ENCODE peak calls at places on chromosomes 12 and 14, in nine cellular contexts. S is CD8-positive, alpha-beta T cell; H is neural progenitor cell; I is small intestine; J is psoas muscle; O is body of pancreas; L is right cardiac atrium; K is MM.1S; E is ovary. Y is an unnamed sample. For H3K4me1, the result is how much of the 10 kb centered on the place peaks cover.

GRCh38 chr14:102985665-102986064 is 63.2 kb downstream of the AMN start:
- DNase-seq in S (no peak), H (no peak), I (no peak), J (no peak), O (no peak), L (no peak), K (no peak), E (no peak), Y (no peak)

GRCh38 chr14:99872786-99873440 is 79.7 kb downstream of the EML1 start:
- DNase-seq in S (no peak), H (peak), I (no peak), J (no peak), O (no peak), L (no peak), K (no peak), E (no peak), Y (no peak)

GRCh38 chr12:6466184-6466573 is 4.3 kb downstream of the VAMP1 start:
- DNase-seq in S (no peak), H (no peak), I (no peak), J (no peak), O (no peak), L (no peak), K (no peak), E (no peak), Y (no peak)

GRCh38 chr14:59678352-59678751 is 101.7 kb upstream of the CCDC175 start:
- DNase-seq in S (no peak), H (no peak), I (no peak), J (no peak), O (no peak), L (no peak), K (no peak), E (no peak), Y (no peak)

GRCh38 chr12:49264466-49264872 is 413 bp upstream of the TUBA1C start:
- DNase-seq in S (peak), H (peak), I (no peak), J (no peak), O (no peak), L (no peak), K (peak), E (no peak), Y (peak)

GRCh38 chr12:84697141-84697540 is 215.5 kb downstream of the SLC6A15 start:
- DNase-seq in S (no peak), H (no peak), I (no peak), J (no peak), O (no peak), L (no peak), K (no peak), E (no peak), Y (no peak)

GRCh38 chr12:124207049-124207448 is 87.8 kb upstream of the RFLNA start:
- DNase-seq in S (no peak), H (no peak), I (no peak), J (no peak), O (no peak), L (no peak), K (no peak), E (no peak), Y (no peak)

GRCh38 chr14:103628221-103628683 is 759 bp upstream of the KLC1 start:
- DNase-seq in S (no peak), H (peak), I (peak), J (peak), O (peak), L (peak), K (peak), E (peak), Y (no peak)

GRCh38 chr12:17134315-17134714 is 528.4 kb upstream of the LMO3 start:
- DNase-seq in S (no peak), H (no peak), I (peak), J (no peak), O (no peak), L (no peak), K (no peak), E (no peak), Y (no peak)

GRCh38 chr12:40622246-40622838 is 69.9 kb upstream of the CNTN1 start:
- DNase-seq in S (no peak), H (peak), I (peak), J (no peak), O (peak), L (no peak), K (peak), E (peak), Y (no peak)

GRCh38 chr12:4857472-4858291 is 52.0 kb upstream of the KCNA1 start:
- DNase-seq in S (peak), H (peak), I (peak), J (peak), O (peak), L (peak), K (peak), E (peak), Y (peak)

GRCh38 chr14:103103461-103104388 is 9.2 kb downstream of the EXOC3L4 start:
- DNase-seq in S (no peak), H (no peak), I (peak), J (peak), O (peak), L (peak), K (no peak), E (no peak), Y (no peak)

GRCh38 chr14:106166650-106167204 is 640.3 kb downstream of the TMEM121 start:
- DNase-seq in S (no peak), H (no peak), I (no peak), J (no peak), O (no peak), L (no peak), K (no peak), E (no peak), Y (no peak)

GRCh38 chr14:105879503-105879866 is 353.1 kb downstream of the TMEM121 start:
- DNase-seq in S (no peak), H (no peak), I (no peak), J (no peak), O (no peak), L (no peak), K (no peak), E (no peak), Y (no peak)

GRCh38 chr14:22837059-22837749 is 819 bp downstream of the MMP14 start:
- DNase-seq in S (no peak), H (peak), I (peak), J (peak), O (peak), L (peak), K (no peak), E (peak), Y (no peak)

GRCh38 chr14:49972199-49972671 is 79.4 kb downstream of the ARF6 start:
- DNase-seq in S (no peak), H (no peak), I (peak), J (no peak), O (no peak), L (no peak), K (peak), E (no peak), Y (peak)

GRCh38 chr14:103169954-103170353 is 46.7 kb downstream of the TNFAIP2 start:
- DNase-seq in S (no peak), H (no peak), I (peak), J (no peak), O (no peak), L (no peak), K (no peak), E (no peak), Y (no peak)

GRCh38 chr14:104941508-104942365 is 17.1 kb downstream of the PLD4 start:
- DNase-seq in S (no peak), H (no peak), I (no peak), J (peak), O (no peak), L (peak), K (no peak), E (peak), Y (no peak)

GRCh38 chr12:1972856-1973317 is 31.4 kb downstream of the DCP1B start:
- DNase-seq in S (no peak), H (no peak), I (no peak), J (no peak), O (no peak), L (peak), K (no peak), E (no peak), Y (no peak)

GRCh38 chr12:78732481-78732880 is 132.1 kb upstream of the SYT1 start:
- DNase-seq in S (no peak), H (no peak), I (no peak), J (no peak), O (no peak), L (no peak), K (no peak), E (no peak), Y (no peak)

GRCh38 chr14:89650077-89650978 is 233.3 kb upstream of the FOXN3 start:
- DNase-seq in S (no peak), H (no peak), I (peak), J (no peak), O (no peak), L (no peak), K (no peak), E (no peak), Y (no peak)

GRCh38 chr14:36070056-36071043 is 106.2 kb downstream of the PTCSC3 start:
- DNase-seq in S (no peak), H (peak), I (peak), J (no peak), O (peak), L (peak), K (peak), E (no peak), Y (no peak)

GRCh38 chr14:37985826-37986470 is 221.8 kb upstream of the SSTR1 start:
- DNase-seq in S (peak), H (peak), I (peak), J (no peak), O (peak), L (no peak), K (peak), E (no peak), Y (peak)

GRCh38 chr12:5123921-5124320 is 80.2 kb downstream of the KCNA5 start:
- DNase-seq in S (no peak), H (no peak), I (no peak), J (no peak), O (no peak), L (no peak), K (no peak), E (no peak), Y (no peak)

GRCh38 chr12:19992311-19992710 is 376.0 kb upstream of the PDE3A start:
- DNase-seq in S (no peak), H (no peak), I (peak), J (no peak), O (no peak), L (no peak), K (no peak), E (no peak), Y (no peak)

GRCh38 chr12:21502164-21502496 is 541 bp downstream of the GOLT1B start:
- DNase-seq in S (no peak), H (no peak), I (peak), J (no peak), O (peak), L (peak), K (peak), E (no peak), Y (peak)
- H3K4me1 ChIP-seq in S (under half), H (under half), I (under half), J (under half), O (under half), L (under half), K (under half), E (under half), Y (under half)

GRCh38 chr12:120687570-120688289 is 781 bp downstream of the MLEC start:
- DNase-seq in S (peak), H (peak), I (peak), J (peak), O (peak), L (peak), K (peak), E (no peak), Y (peak)

GRCh38 chr12:120690978-120691377 is 4.0 kb downstream of the MLEC start:
- DNase-seq in S (no peak), H (no peak), I (no peak), J (no peak), O (no peak), L (no peak), K (no peak), E (no peak), Y (no peak)

GRCh38 chr12:120690083-120690450 is 3.1 kb downstream of the MLEC start:
- DNase-seq in S (no peak), H (no peak), I (no peak), J (no peak), O (no peak), L (no peak), K (no peak), E (no peak), Y (no peak)

GRCh38 chr12:120688527-120689071 is 1.6 kb downstream of the MLEC start:
- DNase-seq in S (no peak), H (no peak), I (peak), J (no peak), O (no peak), L (no peak), K (no peak), E (no peak), Y (no peak)

DNA sequence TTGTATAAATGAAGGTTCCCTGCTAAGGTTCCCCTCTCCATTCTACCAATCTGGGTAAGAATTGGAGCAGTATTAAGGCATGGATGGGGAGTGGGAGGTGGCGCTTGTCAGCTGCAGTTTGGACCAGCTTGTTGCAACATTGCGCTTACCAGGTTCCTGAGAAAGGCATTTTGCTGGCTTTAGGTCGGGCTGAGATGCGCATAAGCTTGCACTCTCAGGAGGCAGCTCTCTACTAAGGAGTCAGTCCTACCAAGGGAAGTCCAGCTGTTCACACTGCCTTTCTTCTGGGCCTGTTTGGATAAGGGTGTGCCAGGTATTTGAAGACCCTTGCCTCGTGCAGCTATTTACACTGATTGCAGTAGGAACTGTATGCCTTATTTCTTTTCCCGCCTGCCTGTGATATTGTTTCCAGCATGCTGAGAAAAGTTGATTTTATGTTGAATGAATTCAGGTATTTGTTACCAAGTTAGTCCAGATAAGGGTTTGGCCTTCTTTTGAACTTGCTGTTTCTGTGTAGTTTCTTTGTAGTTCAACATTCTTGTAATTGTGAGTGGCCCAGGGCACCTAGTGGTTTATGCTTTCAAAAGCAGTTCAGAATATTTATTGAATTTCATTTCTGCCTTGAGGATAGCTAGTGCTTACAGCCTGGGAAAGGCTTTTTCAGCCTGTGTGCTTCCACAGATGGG is 2.6 kb downstream of the MLEC start:
- DNase-seq in S (no peak), H (no peak), I (peak), J (no peak), O (no peak), L (no peak), K (no peak), E (no peak), Y (no peak)
- H3K4me3 ChIP-seq in S (no peak), H (peak), I (no peak), J (peak), O (no peak), L (peak), K (no peak), E (no peak), Y (no peak)

GRCh38 chr12:11765817-11766794 is 116.6 kb downstream of the ETV6 start:
- DNase-seq in S (no peak), H (no peak), I (no peak), J (no peak), O (no peak), L (peak), K (peak), E (no peak), Y (no peak)
- H3K4me1 ChIP-seq in S (under half), H (under half), I (under half), J (under half), O (half or more), L (under half), K (half or more), E (under half), Y (under half)

GRCh38 chr12:75390156-75390898 is 562 bp upstream of the GLIPR1L2 start:
- DNase-seq in S (no peak), H (no peak), I (no peak), J (no peak), O (no peak), L (no peak), K (peak), E (no peak), Y (no peak)
- H3K4me3 ChIP-seq in S (peak), H (peak), I (no peak), J (peak), O (peak), L (peak), K (peak), E (peak), Y (peak)

DNA sequence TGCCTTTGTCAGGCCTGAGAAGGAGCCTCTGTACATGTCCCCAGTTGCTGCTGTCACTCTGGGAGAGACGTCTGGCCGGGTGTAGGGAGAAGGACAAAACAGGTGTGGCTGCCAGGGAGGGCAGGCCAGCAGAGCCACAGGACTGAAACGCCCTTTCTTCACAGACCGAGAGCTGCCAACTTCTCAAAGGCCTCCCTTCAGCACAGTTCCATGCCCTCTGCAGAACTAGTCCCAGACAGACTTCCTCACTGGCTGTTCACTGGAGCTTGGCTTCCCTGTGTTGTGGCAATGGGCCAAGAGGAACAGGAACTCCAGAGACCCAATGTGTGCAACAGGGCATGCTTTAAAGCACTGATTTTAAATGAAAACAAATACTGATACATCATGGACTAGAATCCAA is 50.7 kb upstream of the PNMA1 start:
- DNase-seq in S (no peak), H (no peak), I (peak), J (peak), O (peak), L (peak), K (no peak), E (peak), Y (no peak)
- H3K4me1 ChIP-seq in S (half or more), H (under half), I (under half), J (half or more), O (half or more), L (under half), K (under half), E (under half), Y (under half)

GRCh38 chr12:58419905-58420304 is 478.5 kb downstream of the ATP23 start:
- DNase-seq in S (no peak), H (no peak), I (no peak), J (no peak), O (no peak), L (no peak), K (no peak), E (no peak), Y (no peak)

GRCh38 chr12:58424735-58425379 is 483.5 kb downstream of the ATP23 start:
- DNase-seq in S (no peak), H (no peak), I (no peak), J (no peak), O (no peak), L (no peak), K (peak), E (no peak), Y (no peak)

GRCh38 chr12:58420496-58420895 is 479.1 kb downstream of the ATP23 start:
- DNase-seq in S (no peak), H (no peak), I (no peak), J (no peak), O (no peak), L (no peak), K (no peak), E (no peak), Y (no peak)

GRCh38 chr12:58421990-58422389 is 480.6 kb downstream of the ATP23 start:
- DNase-seq in S (no peak), H (no peak), I (no peak), J (no peak), O (no peak), L (no peak), K (no peak), E (no peak), Y (no peak)

DNA sequence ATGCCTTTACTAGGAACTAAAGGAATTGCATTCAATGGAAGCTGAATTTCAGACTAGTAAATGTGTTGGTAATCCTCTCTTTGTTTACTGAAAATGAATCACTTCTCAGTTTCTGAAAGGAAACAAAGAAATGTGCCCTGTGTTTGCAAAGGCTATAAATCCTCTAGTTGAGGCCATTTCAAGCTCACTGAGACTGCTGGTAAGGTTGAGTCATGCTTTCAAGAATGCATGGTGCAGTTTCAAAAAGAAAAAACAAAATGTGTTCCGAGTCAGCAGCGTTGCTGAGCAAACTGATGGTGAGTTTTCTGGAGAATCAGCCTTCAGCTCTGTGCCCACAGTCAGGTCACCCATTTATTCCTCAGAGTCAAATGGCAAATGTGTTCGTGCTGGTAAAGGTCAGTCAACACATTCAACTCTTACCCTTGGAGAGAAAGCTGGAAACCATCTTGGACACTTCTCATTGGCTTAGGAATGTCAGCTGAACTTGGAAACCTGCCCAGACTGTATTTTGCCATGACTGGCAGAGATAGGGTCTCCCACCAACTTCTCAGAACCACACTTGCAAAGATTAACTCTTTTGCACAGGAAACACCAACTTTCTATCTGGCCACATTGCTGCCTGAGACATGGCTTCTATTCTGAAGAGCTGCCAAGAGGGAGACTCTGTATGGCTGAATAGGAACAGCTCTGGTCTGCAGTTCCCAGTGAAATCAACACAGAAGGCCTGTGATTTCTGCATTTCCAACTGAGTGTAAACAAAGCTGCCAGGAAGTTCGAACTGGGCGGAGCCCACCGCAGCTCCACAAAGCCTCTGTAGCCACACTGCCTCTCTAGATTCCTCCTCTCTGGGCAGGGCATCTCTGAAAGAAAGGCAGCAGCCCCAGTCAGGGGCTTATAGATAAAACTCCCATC is 484.4 kb downstream of the ATP23 start:
- DNase-seq in S (no peak), H (peak), I (no peak), J (peak), O (no peak), L (peak), K (peak), E (peak), Y (peak)
- H3K4me3 ChIP-seq in S (no peak), H (peak), I (no peak), J (no peak), O (no peak), L (no peak), K (peak), E (no peak), Y (no peak)

GRCh38 chr12:132191715-132192553 is 47.7 kb downstream of the NOC4L start:
- DNase-seq in S (no peak), H (no peak), I (no peak), J (no peak), O (no peak), L (peak), K (no peak), E (no peak), Y (no peak)
- H3K4me1 ChIP-seq in S (under half), H (under half), I (under half), J (under half), O (under half), L (under half), K (under half), E (under half), Y (under half)

Y was measured in naive thymus-derived CD4-positive, alpha-beta T cell.